ENCODE peak calls at places on chromosomes 3 and 15, in eight cellular contexts. B, D, C, K, E, M, Z and J are unnamed samples.
A peak's percentile ranks its signal among the peaks of the same experiment; 100 is the strongest.

GRCh38 chr3:62132027-62132590 is 241.2 kb downstream of the FEZF2 start:
- DNase-seq in B (no peak), D (no peak), C (no peak), K (no peak), E (no peak), M (no peak), Z (no peak), J (peak; percentile 43)

GRCh38 chr3:87410110-87410509 is 133.7 kb upstream of the POU1F1 start:
- DNase-seq in B (no peak), D (no peak), C (no peak), K (no peak), E (no peak), M (no peak), Z (no peak), J (no peak)

GRCh38 chr15:29064290-29064689 is 178.5 kb downstream of the APBA2 start:
- DNase-seq in B (no peak), D (no peak), C (no peak), K (no peak), E (no peak), M (no peak), Z (no peak), J (no peak)

GRCh38 chr15:29945943-29946591 is 123.8 kb upstream of the TJP1 start:
- DNase-seq in B (no peak), D (no peak), C (no peak), K (no peak), E (no peak), M (no peak), Z (no peak), J (peak; percentile 60)

GRCh38 chr3:149009732-149010131 is 18.4 kb downstream of the GYG1 start:
- DNase-seq in B (no peak), D (no peak), C (no peak), K (no peak), E (peak; percentile 54), M (no peak), Z (no peak), J (peak; percentile 19)

GRCh38 chr3:63662500-63662899 is 10.0 kb downstream of the SNTN start:
- DNase-seq in B (no peak), D (no peak), C (no peak), K (no peak), E (no peak), M (no peak), Z (no peak), J (peak; percentile 34)

GRCh38 chr3:195818301-195818700 is 6.6 kb upstream of the MUC4 start:
- DNase-seq in B (no peak), D (no peak), C (no peak), K (no peak), E (no peak), M (no peak), Z (no peak), J (no peak)

GRCh38 chr15:38864122-38864521 is 299.5 kb upstream of the RASGRP1 start:
- DNase-seq in B (no peak), D (no peak), C (no peak), K (no peak), E (no peak), M (no peak), Z (no peak), J (no peak)

GRCh38 chr3:174651951-174652350 is 207.2 kb upstream of the NAALADL2 start:
- DNase-seq in B (no peak), D (no peak), C (no peak), K (no peak), E (no peak), M (no peak), Z (no peak), J (no peak)

GRCh38 chr3:134900482-134900881 is 105.4 kb downstream of the EPHB1 start:
- DNase-seq in B (no peak), D (no peak), C (no peak), K (no peak), E (no peak), M (no peak), Z (no peak), J (no peak)

GRCh38 chr3:131914090-131914691 is 120.6 kb downstream of the CPNE4 start:
- DNase-seq in B (no peak), D (no peak), C (no peak), K (no peak), E (no peak), M (no peak), Z (no peak), J (no peak)

DNA sequence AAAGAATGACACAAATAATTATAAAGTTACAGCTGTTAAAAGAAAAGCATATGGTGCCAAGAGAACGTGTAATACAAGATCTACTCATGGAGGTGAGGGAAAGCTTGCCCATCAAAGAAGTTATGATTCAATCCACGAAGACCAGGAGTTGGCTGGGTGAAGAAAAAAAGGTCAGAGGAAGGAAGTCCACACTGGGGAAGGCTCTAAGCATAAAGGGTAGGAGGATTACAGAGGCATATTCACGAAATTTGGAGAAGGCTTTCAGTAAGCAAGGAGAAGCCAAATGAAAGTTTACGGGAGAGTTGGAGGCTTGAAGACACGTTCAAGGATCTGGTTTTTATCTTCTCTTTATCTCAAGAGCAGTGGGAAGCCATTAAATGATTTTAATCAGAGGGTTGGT is 1.8 kb upstream of the TGFBR2 start:
- DNase-seq in B (no peak), D (no peak), C (no peak), K (no peak), E (no peak), M (no peak), Z (no peak), J (no peak)
- H3K4me3 ChIP-seq in B (no peak overlapping the region), D (no peak overlapping the region), C (no peak overlapping the region), K (no peak overlapping the region), E (no peak overlapping the region), M (no peak overlapping the region), Z (no peak overlapping the region), J (no peak overlapping the region)

DNA sequence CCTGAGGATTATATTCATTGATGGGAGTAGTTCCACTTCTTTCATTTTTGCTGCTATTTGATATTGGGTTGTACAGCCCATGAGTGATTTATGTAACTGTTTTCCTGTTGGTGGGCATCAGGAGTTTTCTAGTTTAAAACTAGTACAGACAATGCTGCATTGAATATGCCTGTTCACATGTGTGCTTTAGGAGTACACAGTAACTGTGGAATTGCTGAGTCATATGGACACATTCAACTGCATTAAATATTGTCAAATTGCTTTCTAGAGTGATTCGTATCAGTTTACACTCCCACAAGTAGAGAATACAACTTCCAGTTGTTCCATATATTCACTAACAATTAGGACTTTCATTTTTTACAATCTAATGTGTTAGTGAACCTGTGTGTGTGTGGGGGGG is 59.8 kb upstream of the THSD4 start:
- DNase-seq in B (no peak), D (no peak), C (no peak), K (no peak), E (peak; percentile 66), M (no peak), Z (no peak), J (peak; percentile 67)
- H3K4me3 ChIP-seq in B (no peak overlapping the region), D (no peak overlapping the region), C (no peak overlapping the region), K (no peak overlapping the region), E (no peak overlapping the region), M (no peak overlapping the region), Z (no peak overlapping the region), J (no peak overlapping the region)

GRCh38 chr3:42504334-42505202 is 2.1 kb downstream of the VIPR1 start:
- DNase-seq in B (no peak), D (no peak), C (no peak), K (peak; percentile 10), E (no peak), M (peak; percentile 17), Z (no peak), J (no peak)

GRCh38 chr3:42505203-42505848 is 2.9 kb downstream of the VIPR1 start:
- DNase-seq in B (no peak), D (no peak), C (no peak), K (peak; percentile 17), E (no peak), M (peak; percentile 15), Z (no peak), J (no peak)

GRCh38 chr3:42507751-42508335 is 5.4 kb downstream of the VIPR1 start:
- DNase-seq in B (no peak), D (no peak), C (peak; percentile 6), K (peak; percentile 12), E (no peak), M (no peak), Z (no peak), J (no peak)

GRCh38 chr3:42507252-42507651 is 4.8 kb downstream of the VIPR1 start:
- DNase-seq in B (no peak), D (no peak), C (peak; percentile 2), K (peak; percentile 16), E (no peak), M (peak; percentile 79), Z (no peak), J (no peak)

GRCh38 chr3:42505849-42506410 is 3.5 kb downstream of the VIPR1 start:
- DNase-seq in B (no peak), D (no peak), C (no peak), K (peak; percentile 18), E (no peak), M (no peak), Z (no peak), J (no peak)
- H3K4me3 ChIP-seq in B (no peak overlapping the region), D (no peak overlapping the region), C (no peak overlapping the region), K (no peak overlapping the region), E (no peak overlapping the region), M (no peak overlapping the region), Z (no peak overlapping the region), J (no peak overlapping the region)

DNA sequence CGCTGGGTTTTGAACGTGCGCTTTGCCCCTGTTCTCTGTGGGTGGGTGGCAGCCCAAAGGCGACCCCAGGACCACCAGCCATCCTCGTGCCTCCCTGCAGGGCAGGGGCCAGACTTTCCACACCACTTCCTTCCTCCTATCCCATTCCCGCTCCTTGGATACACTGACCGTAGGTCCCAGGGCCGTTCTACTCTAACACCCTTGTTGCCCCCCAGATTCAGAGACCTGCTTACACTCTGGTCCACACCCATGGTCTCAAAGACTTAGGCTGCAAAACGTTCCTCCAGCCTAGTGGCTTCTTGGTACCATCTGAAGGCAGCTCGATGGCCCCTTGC is 318 bp upstream of the DCLK3 start:
- DNase-seq in B (no peak), D (no peak), C (no peak), K (no peak), E (no peak), M (no peak), Z (no peak), J (no peak)
- H3K4me3 ChIP-seq in B (no peak overlapping the region), D (peak overlapping the region; percentile 56), C (peak overlapping the region; percentile 40), K (peak overlapping the region; percentile 45), E (no peak overlapping the region), M (peak overlapping the region; percentile 39), Z (peak overlapping the region; percentile 68), J (no peak overlapping the region)

GRCh38 chr3:128993461-128994172 is at the start of gene CFAP92:
- DNase-seq in B (peak; percentile 92), D (peak; percentile 87), C (peak; percentile 70), K (peak; percentile 74), E (peak; percentile 70), M (peak; percentile 94), Z (peak; percentile 41), J (peak; percentile 48)

GRCh38 chr3:128995737-128996136 is 1.9 kb upstream of the CFAP92 start:
- DNase-seq in B (no peak), D (no peak), C (no peak), K (no peak), E (no peak), M (no peak), Z (no peak), J (no peak)

GRCh38 chr3:128996200-128996599 is 2.3 kb upstream of the CFAP92 start:
- DNase-seq in B (no peak), D (no peak), C (no peak), K (no peak), E (no peak), M (no peak), Z (no peak), J (no peak)

GRCh38 chr3:128994173-128994512 is 267 bp upstream of the CFAP92 start:
- DNase-seq in B (no peak), D (no peak), C (no peak), K (no peak), E (no peak), M (no peak), Z (no peak), J (no peak)

GRCh38 chr3:128994581-128995161 is 795 bp upstream of the CFAP92 start:
- DNase-seq in B (peak; percentile 24), D (no peak), C (no peak), K (no peak), E (no peak), M (no peak), Z (no peak), J (no peak)
- H3K4me3 ChIP-seq in B (no peak overlapping the region), D (no peak overlapping the region), C (peak overlapping the region; percentile 65), K (peak overlapping the region; percentile 50), E (no peak overlapping the region), M (peak overlapping the region; percentile 55), Z (no peak overlapping the region), J (no peak overlapping the region)